ENCODE peak calls at places on chromosomes 6 and 20, in ten cellular contexts. R, E, X, J, F, I, Q, S, V and L are unnamed samples.

GRCh38 chr6:13183446-13184088 is 144.8 kb downstream of the TBC1D7 start:
- DNase-seq in I (no peak), F (no peak), V (no peak), E (no peak), J (no peak), S (no peak), R (no peak), Q (no peak), X (no peak), L (no peak)

GRCh38 chr20:22339091-22339881 is 245.1 kb downstream of the FOXA2 start:
- DNase-seq in V (peak), E (peak), I (peak), S (peak), F (peak), J (peak), R (peak), X (no peak), Q (peak), L (peak)

GRCh38 chr6:18823782-18824386 is 436.7 kb downstream of the RNF144B start:
- DNase-seq in R (peak), X (peak), V (peak), E (no peak), S (peak), I (no peak), F (peak), Q (no peak), J (peak), L (peak)

GRCh38 chr6:21588812-21589811 is 4.4 kb upstream of the SOX4 start:
- DNase-seq in J (peak), S (peak), R (peak), V (peak), I (peak), Q (peak), F (peak), E (peak), X (peak), L (peak)

GRCh38 chr6:80210618-80211017 is 104.1 kb downstream of the BCKDHB start:
- DNase-seq in X (no peak), Q (no peak), J (peak), V (no peak), I (no peak), E (no peak), F (peak), R (peak), S (no peak), L (no peak)

GRCh38 chr6:33298773-33299236 is at the start of gene RGL2:
- DNase-seq in Q (peak), J (peak), V (peak), I (peak), X (peak), F (peak), S (no peak), E (peak), R (peak), L (peak)

GRCh38 chr6:142478117-142478516 is 176.3 kb downstream of the ADGRG6 start:
- DNase-seq in V (no peak), I (peak), X (peak), J (peak), Q (no peak), E (no peak), F (no peak), S (no peak), R (peak), L (no peak)

GRCh38 chr6:33967966-33968724 is 164.3 kb upstream of the MLN start:
- DNase-seq in J (no peak), I (no peak), F (peak), S (no peak), Q (no peak), V (no peak), R (peak), X (no peak), E (no peak), L (peak)

GRCh38 chr20:7113577-7114466 is 346.3 kb downstream of the BMP2 start:
- DNase-seq in V (no peak), E (no peak), J (peak), R (peak), F (peak), I (peak), Q (no peak), X (peak), S (peak), L (peak)

GRCh38 chr6:35713006-35713405 is 23.8 kb upstream of the ARMC12 start:
- DNase-seq in F (no peak), E (no peak), V (no peak), X (no peak), I (no peak), Q (no peak), R (no peak), J (no peak), S (no peak), L (no peak)

GRCh38 chr6:73579389-73579788 is 58.6 kb upstream of the EEF1A1 start:
- DNase-seq in R (no peak), F (no peak), X (no peak), S (no peak), J (no peak), I (no peak), Q (no peak), E (peak), V (no peak), L (no peak)

GRCh38 chr20:44651507-44652373 is at the start of gene ADA:
- DNase-seq in Q (peak), X (peak), J (peak), F (peak), R (peak), I (peak), S (peak), V (peak), E (peak), L (peak)

GRCh38 chr6:158758941-158759479 is 60.2 kb downstream of the EZR start:
- DNase-seq in X (no peak), I (no peak), E (no peak), S (no peak), F (no peak), R (no peak), J (peak), Q (no peak), V (peak), L (no peak)

GRCh38 chr6:129120856-129121255 is 237.9 kb downstream of the LAMA2 start:
- DNase-seq in I (no peak), V (no peak), Q (no peak), F (no peak), S (no peak), E (no peak), R (peak), J (no peak), X (no peak), L (no peak)

GRCh38 chr6:125251516-125252229 is 50.1 kb downstream of the HDDC2 start:
- DNase-seq in X (no peak), R (peak), V (no peak), E (no peak), J (no peak), S (no peak), I (no peak), Q (no peak), F (no peak), L (no peak)

GRCh38 chr6:72238900-72239299 is 352.6 kb downstream of the RIMS1 start:
- DNase-seq in I (no peak), F (no peak), E (no peak), J (peak), X (no peak), S (no peak), V (no peak), Q (no peak), R (peak), L (no peak)

GRCh38 chr6:54892831-54893230 is 46.3 kb downstream of the FAM83B start:
- DNase-seq in R (peak), F (no peak), Q (no peak), J (peak), X (no peak), E (no peak), I (peak), S (no peak), V (no peak), L (no peak)

GRCh38 chr20:10430704-10431103 is 3.3 kb downstream of the MKKS start:
- DNase-seq in F (no peak), S (no peak), J (no peak), I (no peak), X (no peak), E (no peak), Q (no peak), R (no peak), V (no peak), L (no peak)
- TF ChIP-seq CTCF in F (no peak), S (no peak), J (no peak), I (no peak), X (no peak), E (no peak), Q (no peak), R (no peak), V (no peak), L (no peak)

DNA sequence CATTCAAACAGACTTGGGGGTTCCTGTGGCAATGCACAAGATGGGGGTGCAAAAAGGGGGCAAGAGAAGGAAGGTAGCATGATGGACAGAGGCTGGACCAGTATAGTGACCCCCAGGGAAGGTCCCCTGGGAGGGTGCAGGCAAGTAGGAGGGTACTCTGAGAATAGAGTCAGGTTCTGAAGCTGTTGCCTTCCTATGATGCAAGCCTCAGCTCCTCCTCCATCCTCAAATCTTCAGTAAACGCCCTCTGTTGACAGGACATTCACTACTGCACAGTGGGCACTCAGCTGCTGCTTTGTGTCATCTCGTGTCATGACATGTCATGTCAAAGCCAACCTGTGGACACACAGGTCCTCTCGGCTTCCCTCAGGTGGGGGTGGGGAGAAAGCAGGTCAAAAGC is 5.8 kb upstream of the SDCBP2 start:
- DNase-seq in Q (no peak), I (no peak), X (no peak), E (no peak), V (no peak), F (no peak), J (peak), R (no peak), S (no peak), L (no peak)
- TF ChIP-seq CTCF in Q (no peak), I (no peak), X (no peak), E (no peak), V (no peak), F (no peak), J (peak), R (peak), S (no peak), L (no peak)

DNA sequence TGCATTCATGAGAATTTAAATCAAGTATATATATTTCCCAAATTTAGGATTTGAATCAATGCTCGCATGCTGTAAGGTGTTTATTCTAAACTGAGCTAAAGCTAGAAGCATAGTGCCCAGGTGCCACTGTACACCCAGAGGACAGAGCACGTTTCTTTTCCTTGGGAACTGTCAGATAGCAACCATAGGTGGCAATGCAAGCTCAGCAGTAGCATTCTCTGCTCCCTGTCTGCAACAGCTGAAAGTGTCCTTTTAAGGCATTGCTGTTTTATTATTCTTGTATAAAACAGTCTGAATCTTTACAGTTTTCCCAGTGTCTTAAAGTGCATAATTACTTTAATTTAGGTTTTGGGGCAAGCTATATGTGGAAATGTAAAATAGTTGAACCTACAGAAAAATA is 443.4 kb upstream of the MMS22L start:
- DNase-seq in R (no peak), J (peak), I (no peak), X (peak), Q (no peak), E (no peak), F (peak), S (no peak), V (no peak), L (no peak)
- TF ChIP-seq CTCF in R (no peak), J (peak), I (no peak), X (no peak), Q (no peak), E (no peak), F (no peak), S (peak), V (no peak), L (peak)

GRCh38 chr6:155316419-155316818 is 2.1 kb upstream of the TFB1M start:
- DNase-seq in I (no peak), F (no peak), V (no peak), S (no peak), R (no peak), J (no peak), E (no peak), X (no peak), Q (no peak), L (no peak)

GRCh38 chr6:155314773-155315515 is 660 bp upstream of the TFB1M start:
- DNase-seq in S (no peak), F (peak), V (peak), Q (peak), X (no peak), J (peak), E (peak), R (peak), I (peak), L (peak)

GRCh38 chr6:155319902-155320301 is 5.6 kb upstream of the TFB1M start:
- DNase-seq in Q (no peak), J (no peak), E (no peak), X (no peak), V (peak), R (no peak), I (no peak), S (no peak), F (no peak), L (no peak)

GRCh38 chr6:155315516-155315871 is 1.2 kb upstream of the TFB1M start:
- DNase-seq in S (no peak), Q (no peak), V (peak), F (no peak), X (no peak), R (peak), E (no peak), I (no peak), J (peak), L (no peak)

GRCh38 chr6:155317186-155317585 is 2.9 kb upstream of the TFB1M start:
- DNase-seq in Q (no peak), X (no peak), I (no peak), E (no peak), R (peak), F (no peak), J (no peak), S (no peak), V (no peak), L (no peak)
- TF ChIP-seq CTCF in Q (no peak), X (peak), I (no peak), E (no peak), R (peak), F (peak), J (no peak), S (peak), V (peak), L (no peak)

GRCh38 chr20:25247100-25247665 is 702 bp upstream of the PYGB start:
- DNase-seq in V (no peak), F (peak), E (peak), S (peak), X (peak), Q (peak), J (peak), I (peak), R (peak), L (peak)
- TF ChIP-seq CTCF in V (no peak), F (peak), E (no peak), S (peak), X (peak), Q (no peak), J (peak), I (peak), R (peak), L (peak)

DNA sequence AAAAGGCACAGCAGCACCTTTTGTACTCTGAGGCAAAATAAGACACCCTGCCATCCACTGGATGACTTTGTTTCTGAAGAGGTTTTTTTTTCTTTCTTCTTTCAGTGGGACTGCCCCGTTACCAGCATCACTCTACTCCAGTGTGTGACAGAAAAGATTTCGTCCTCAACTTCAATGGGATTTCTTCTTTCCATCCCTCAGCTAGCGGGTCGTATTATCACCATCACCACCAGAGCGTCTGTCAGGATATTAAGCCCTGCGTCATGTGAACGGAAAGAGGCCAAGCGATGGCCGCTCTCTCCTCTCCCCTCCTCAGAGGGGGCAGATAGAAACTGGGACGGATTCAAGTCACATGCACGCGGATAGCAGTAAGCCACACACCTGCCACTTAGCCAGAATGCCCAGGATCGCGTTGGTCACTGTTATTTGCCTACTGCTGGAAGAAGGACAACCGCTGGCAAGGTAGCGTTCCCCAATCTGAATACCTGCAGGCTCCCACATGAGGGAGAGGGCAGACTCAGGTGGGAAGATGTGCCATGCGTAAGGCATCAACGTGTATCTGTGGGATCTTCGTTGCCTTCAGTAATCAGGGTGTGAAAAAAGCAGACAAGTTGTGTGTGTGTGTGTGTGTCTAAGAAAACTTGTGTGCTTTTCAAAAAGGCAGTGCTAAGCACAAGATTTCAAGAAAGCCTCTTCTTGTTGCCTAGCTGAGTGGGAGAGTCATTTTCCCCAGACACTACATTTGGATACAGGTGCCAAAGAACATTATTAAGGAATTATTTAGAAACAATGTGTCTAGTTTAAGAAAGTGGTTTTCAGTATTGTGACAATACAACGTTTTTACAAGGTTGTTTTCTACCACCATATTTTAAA is 5.5 kb downstream of the FOXF2 start:
- DNase-seq in E (no peak), R (no peak), Q (no peak), F (no peak), J (no peak), S (no peak), V (no peak), X (no peak), I (no peak), L (no peak)
- TF ChIP-seq CTCF in E (no peak), R (no peak), Q (no peak), F (no peak), J (no peak), S (no peak), V (no peak), X (no peak), I (no peak), L (no peak)

DNA sequence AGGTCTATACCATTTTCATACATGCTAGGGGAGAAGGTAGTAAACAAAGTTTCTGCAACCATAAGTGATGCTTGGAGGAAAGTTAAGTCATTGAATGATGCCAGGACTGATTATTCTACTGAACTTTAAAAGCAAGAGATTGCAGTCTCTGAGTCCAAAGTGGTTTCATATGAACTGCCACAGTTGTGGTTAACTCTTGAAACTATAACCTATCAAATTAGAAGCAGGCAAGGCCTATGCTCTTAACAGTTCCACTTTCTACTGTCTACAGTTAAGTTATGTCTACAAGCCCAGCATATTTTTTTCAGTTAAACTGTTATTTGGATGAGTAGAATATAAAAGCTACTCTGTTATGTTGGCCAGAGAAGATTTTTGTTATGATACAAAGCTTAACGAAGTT is 326.5 kb upstream of the RUNX2 start:
- DNase-seq in X (no peak), V (no peak), I (no peak), J (no peak), E (no peak), S (no peak), F (no peak), Q (peak), R (no peak), L (no peak)
- TF ChIP-seq CTCF in X (no peak), V (no peak), I (no peak), J (no peak), E (no peak), S (no peak), F (no peak), Q (no peak), R (no peak), L (no peak)

GRCh38 chr6:37651991-37652390 is 45.7 kb downstream of the MDGA1 start:
- DNase-seq in F (no peak), S (no peak), V (no peak), Q (no peak), J (no peak), I (no peak), E (no peak), R (no peak), X (no peak), L (no peak)
- TF ChIP-seq CTCF in F (no peak), S (no peak), V (no peak), Q (no peak), J (no peak), I (no peak), E (no peak), R (no peak), X (no peak), L (no peak)